ENCODE peak calls at places on chromosomes 5 and 9, in four cellular contexts. R is body of pancreas, T is HCT116, L is endodermal cell. V is an unnamed sample. For H3K36me3, the result is how much of the 10 kb centered on the place peaks cover.

GRCh38 chr5:181086410-181087229 is 44.3 kb downstream of the OR2V1 start:
- DNase-seq in R (no peak), T (no peak), L (peak), V (no peak)

GRCh38 chr5:27008604-27009564 is 29.5 kb downstream of the CDH9 start:
- DNase-seq in R (no peak), T (no peak), L (no peak), V (no peak)

GRCh38 chr9:136867480-136867879 is 1.4 kb upstream of the EDF1 start:
- DNase-seq in R (no peak), T (no peak), L (no peak), V (no peak)

GRCh38 chr9:114261026-114261425 is 61.9 kb upstream of the ORM1 start:
- DNase-seq in R (no peak), T (no peak), L (peak), V (no peak)

GRCh38 chr9:123349691-123350480 is 6.1 kb upstream of the CRB2 start:
- DNase-seq in R (peak), T (peak), L (peak), V (no peak)

GRCh38 chr5:40991168-40991980 is 79.8 kb downstream of the MROH2B start:
- DNase-seq in R (peak), T (no peak), L (no peak), V (no peak)

GRCh38 chr5:65749956-65750355 is 28.0 kb downstream of the NLN start:
- DNase-seq in R (no peak), T (no peak), L (no peak), V (no peak)

GRCh38 chr5:157361865-157362465 is 96.0 kb downstream of the CYFIP2 start:
- DNase-seq in R (no peak), T (no peak), L (no peak), V (no peak)

GRCh38 chr5:108590799-108591198 is 156.9 kb upstream of the FER start:
- DNase-seq in R (no peak), T (no peak), L (no peak), V (no peak)

GRCh38 chr9:137136261-137136925 is 2.6 kb upstream of the GRIN1 start:
- DNase-seq in R (no peak), T (no peak), L (peak), V (no peak)

GRCh38 chr9:120874226-120874839 is 2.7 kb downstream of the PHF19 start:
- DNase-seq in R (no peak), T (no peak), L (no peak), V (no peak)

GRCh38 chr9:93600504-93600903 is 24.1 kb downstream of the PHF2 start:
- DNase-seq in R (no peak), T (no peak), L (peak), V (no peak)

GRCh38 chr9:133870598-133871595 is 121.2 kb downstream of the VAV2 start:
- DNase-seq in R (no peak), T (no peak), L (no peak), V (no peak)

GRCh38 chr5:157598350-157598936 is 22.9 kb upstream of the ADAM19 start:
- DNase-seq in R (no peak), T (no peak), L (no peak), V (no peak)

GRCh38 chr5:172770374-172770674 is 671 bp downstream of the DUSP1 start:
- DNase-seq in R (no peak), T (no peak), L (no peak), V (no peak)

GRCh38 chr5:92504346-92504745 is 1076.7 kb downstream of the NR2F1-AS1 start:
- DNase-seq in R (no peak), T (no peak), L (no peak), V (no peak)

GRCh38 chr5:129656952-129657351 is 90.9 kb upstream of the MINAR2 start:
- DNase-seq in R (no peak), T (no peak), L (no peak), V (no peak)

GRCh38 chr5:124352312-124352711 is 394.1 kb downstream of the ZNF608 start:
- DNase-seq in R (no peak), T (no peak), L (no peak), V (no peak)

GRCh38 chr5:26482817-26483375 is 555.5 kb downstream of the CDH9 start:
- DNase-seq in R (peak), T (peak), L (peak), V (peak)

GRCh38 chr5:79236364-79236969 is 536 bp downstream of the JMY start:
- DNase-seq in R (no peak), T (no peak), L (peak), V (no peak)

GRCh38 chr9:4923580-4924544 is 61.2 kb upstream of the JAK2 start:
- DNase-seq in R (no peak), T (no peak), L (no peak), V (no peak)

GRCh38 chr5:125409496-125410351 is 663.3 kb upstream of the ZNF608 start:
- DNase-seq in R (no peak), T (no peak), L (no peak), V (no peak)

GRCh38 chr5:143594913-143595818 is 191.7 kb upstream of the NR3C1 start:
- DNase-seq in R (no peak), T (peak), L (no peak), V (no peak)

GRCh38 chr9:69058101-69058500 is 22.5 kb downstream of the FXN start:
- DNase-seq in R (no peak), T (no peak), L (no peak), V (no peak)

GRCh38 chr5:17282283-17283120 is 65.1 kb downstream of the BASP1 start:
- DNase-seq in R (no peak), T (no peak), L (no peak), V (no peak)

GRCh38 chr9:21491742-21492141 is 9.6 kb upstream of the IFNE start:
- DNase-seq in R (no peak), T (no peak), L (no peak), V (no peak)

GRCh38 chr5:126015244-126016054 is 407.8 kb upstream of the GRAMD2B start:
- DNase-seq in R (no peak), T (no peak), L (no peak), V (no peak)

GRCh38 chr9:18124760-18125159 is 349.2 kb upstream of the ADAMTSL1 start:
- DNase-seq in R (no peak), T (no peak), L (no peak), V (no peak)

GRCh38 chr5:109880907-109881685 is 191.4 kb downstream of the MAN2A1 start:
- DNase-seq in R (peak), T (no peak), L (no peak), V (no peak)

GRCh38 chr5:7642029-7642428 is 208.9 kb downstream of the CFAP90 start:
- DNase-seq in R (no peak), T (no peak), L (no peak), V (no peak)

GRCh38 chr9:135985889-135986288 is 24.7 kb upstream of the UBAC1 start:
- DNase-seq in R (no peak), T (no peak), L (no peak), V (no peak)

GRCh38 chr9:129021091-129021490 is 7.0 kb downstream of the SH3GLB2 start:
- DNase-seq in R (no peak), T (no peak), L (no peak), V (no peak)

GRCh38 chr5:172438304-172438652 is 16.0 kb downstream of the SH3PXD2B start:
- DNase-seq in R (no peak), T (no peak), L (no peak), V (no peak)

GRCh38 chr9:97283768-97284167 is 23.7 kb upstream of the CCDC180 start:
- DNase-seq in R (no peak), T (no peak), L (no peak), V (no peak)
- H3K36me3 ChIP-seq in R (under half), T (under half), L (under half), V (under half)

GRCh38 chr5:122471752-122472061 is 159.7 kb downstream of the SNCAIP start:
- DNase-seq in R (no peak), T (no peak), L (no peak), V (no peak)

GRCh38 chr5:122471031-122471751 is 159.2 kb downstream of the SNCAIP start:
- DNase-seq in R (no peak), T (no peak), L (peak), V (no peak)

GRCh38 chr5:122473138-122473843 is 161.3 kb downstream of the SNCAIP start:
- DNase-seq in R (no peak), T (no peak), L (no peak), V (no peak)

GRCh38 chr5:122470365-122470764 is 158.3 kb downstream of the SNCAIP start:
- DNase-seq in R (no peak), T (no peak), L (no peak), V (no peak)

DNA sequence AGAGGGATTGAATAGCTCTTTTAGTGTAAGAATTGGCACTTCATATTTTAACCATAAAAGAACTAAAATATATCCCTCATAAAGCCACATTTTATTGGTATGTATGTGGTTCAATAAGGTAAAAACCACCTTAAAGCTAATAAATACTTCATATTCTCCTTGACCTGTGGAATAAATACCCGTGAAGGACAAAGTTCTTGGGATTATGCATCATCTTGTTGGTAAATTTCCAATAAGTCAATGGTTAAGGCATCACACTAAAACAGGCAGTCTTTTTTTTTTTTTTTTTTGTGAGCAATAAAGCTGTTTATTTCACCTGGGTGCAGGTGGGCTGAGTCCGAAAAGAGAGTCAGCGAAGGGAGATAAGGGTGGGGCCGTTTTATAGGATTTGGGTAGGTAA is 161.9 kb downstream of the SNCAIP start:
- DNase-seq in R (no peak), T (no peak), L (no peak), V (no peak)
- H3K4me3 ChIP-seq in R (no peak), T (no peak), L (no peak), V (no peak)

DNA sequence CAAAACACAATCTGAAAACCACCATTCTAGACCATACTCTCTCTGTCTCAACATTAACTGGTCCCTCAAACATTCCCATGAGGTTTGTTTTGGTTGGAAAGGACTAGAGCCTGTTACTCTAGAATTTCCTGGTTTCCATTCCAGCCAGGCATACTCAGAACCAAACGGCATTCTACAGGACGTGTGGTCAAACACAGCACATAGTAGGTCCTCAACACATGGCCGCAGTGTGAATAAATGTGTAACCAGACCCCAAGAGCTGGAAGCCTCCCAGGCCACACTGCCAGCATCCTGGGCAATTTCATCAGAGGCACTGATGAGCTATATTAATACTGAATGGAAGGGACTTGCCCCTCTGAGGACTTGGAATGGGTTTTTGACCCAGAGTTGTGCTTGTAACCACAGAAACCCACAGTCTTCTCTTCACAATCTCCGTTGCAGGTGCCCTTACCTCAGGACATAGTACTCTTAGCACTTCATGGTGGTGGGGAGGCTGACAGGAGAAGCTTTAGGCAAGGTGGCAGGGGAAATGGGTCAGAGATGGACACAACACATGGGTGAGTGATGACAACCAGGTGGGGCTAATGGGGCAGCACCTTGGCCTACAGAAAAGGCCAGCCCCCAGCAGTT is 66.0 kb downstream of the ZNF366 start:
- DNase-seq in R (no peak), T (no peak), L (no peak), V (no peak)
- H3K27ac ChIP-seq in R (no peak), T (no peak), L (no peak), V (no peak)

DNA sequence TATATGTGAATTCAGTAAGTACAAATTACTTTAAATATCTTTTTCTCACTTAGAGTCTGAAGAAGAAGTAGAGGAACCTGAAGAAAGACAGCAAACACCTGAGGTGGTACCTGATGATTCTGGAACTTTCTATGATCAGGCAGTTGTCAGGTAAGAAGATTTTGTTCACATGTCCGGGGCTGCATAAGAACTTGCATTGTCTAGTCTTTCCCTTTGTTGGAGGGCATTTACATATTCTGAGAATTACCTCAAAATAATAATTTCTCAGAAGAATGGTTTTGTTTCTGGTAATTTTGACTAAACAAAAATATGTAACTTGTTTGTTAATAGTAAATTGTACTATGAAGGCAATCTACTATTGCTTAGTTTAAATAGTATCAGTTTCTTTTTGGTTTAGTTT is 23.7 kb downstream of the G3BP1 start:
- DNase-seq in R (no peak), T (no peak), L (no peak), V (no peak)
- H3K36me3 ChIP-seq in R (under half), T (half or more), L (half or more), V (under half)

DNA sequence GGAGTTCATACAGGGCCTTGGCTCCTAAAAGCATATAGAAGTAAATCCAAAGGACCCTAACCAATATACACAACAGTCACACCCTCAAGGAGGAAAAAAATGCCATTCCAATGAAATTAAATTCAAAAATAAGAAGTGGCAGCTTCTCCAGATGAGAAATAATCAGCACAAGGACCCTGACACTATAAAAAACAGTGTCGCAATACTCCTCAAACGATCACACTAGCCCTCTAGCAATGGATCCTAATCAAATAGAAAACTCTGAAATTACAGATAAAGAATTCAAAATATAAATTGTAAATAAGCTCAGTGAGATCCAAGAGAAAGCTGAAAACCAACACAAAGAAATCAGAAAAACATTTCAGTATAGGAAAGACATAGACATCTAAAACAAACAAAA is 33.5 kb upstream of the HTR4 start:
- DNase-seq in R (no peak), T (no peak), L (no peak), V (no peak)
- H3K4me3 ChIP-seq in R (no peak), T (no peak), L (peak), V (no peak)

GRCh38 chr9:111118256-111118950 is 80.1 kb upstream of the LPAR1 start:
- DNase-seq in R (no peak), T (no peak), L (no peak), V (no peak)
- H3K27ac ChIP-seq in R (no peak), T (no peak), L (no peak), V (no peak)

DNA sequence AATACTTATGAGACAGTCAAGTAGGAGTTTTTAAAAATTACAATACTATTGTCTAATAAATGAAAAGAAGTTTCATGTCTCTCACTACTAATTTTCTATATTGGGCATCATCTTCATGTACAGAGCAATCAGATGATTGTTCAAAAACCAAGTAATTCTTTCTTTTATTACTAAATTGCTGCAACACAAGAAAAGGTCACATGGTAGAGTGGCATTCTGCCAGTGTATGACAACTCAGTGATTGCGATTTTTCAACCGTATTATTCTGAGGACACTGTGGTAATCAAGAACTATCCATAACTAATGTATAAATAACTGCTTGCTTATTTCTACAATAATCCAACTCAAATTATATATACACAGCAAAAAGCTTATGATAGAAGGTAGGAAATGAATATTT is 96.7 kb upstream of the GRHPR start:
- DNase-seq in R (peak), T (no peak), L (no peak), V (no peak)
- H3K36me3 ChIP-seq in R (under half), T (under half), L (under half), V (under half)

DNA sequence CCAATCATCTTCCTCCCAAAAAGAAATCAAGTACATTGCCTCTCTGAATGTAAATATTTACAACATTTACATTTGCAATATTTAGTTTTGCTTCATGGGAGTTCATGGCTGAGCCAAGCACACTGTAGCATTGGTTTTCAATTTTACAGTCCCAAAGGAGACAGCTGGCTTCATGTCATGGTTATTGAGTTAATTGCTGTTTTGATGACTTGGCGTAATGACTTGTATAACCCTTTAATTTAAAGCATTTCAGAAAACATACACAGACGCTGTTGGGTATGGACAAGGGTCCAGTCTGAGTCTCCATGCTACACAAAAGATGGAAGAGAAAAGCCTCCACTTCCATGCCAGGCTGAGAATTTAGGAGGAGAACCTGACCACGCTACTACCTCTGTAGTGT is 25.6 kb upstream of the VLDLR start:
- DNase-seq in R (no peak), T (no peak), L (no peak), V (no peak)
- H3K4me3 ChIP-seq in R (no peak), T (no peak), L (no peak), V (no peak)

GRCh38 chr5:38847549-38848341 is 1.9 kb downstream of the OSMR start:
- DNase-seq in R (no peak), T (no peak), L (no peak), V (no peak)

GRCh38 chr5:38843665-38844064 is 2.1 kb upstream of the OSMR start:
- DNase-seq in R (no peak), T (no peak), L (no peak), V (no peak)

GRCh38 chr5:38848637-38849036 is 2.8 kb downstream of the OSMR start:
- DNase-seq in R (no peak), T (no peak), L (no peak), V (no peak)

GRCh38 chr5:38845555-38846378 is at the start of gene OSMR:
- DNase-seq in R (peak), T (peak), L (peak), V (no peak)

GRCh38 chr5:38846379-38846967 is 661 bp downstream of the OSMR start:
- DNase-seq in R (no peak), T (no peak), L (peak), V (no peak)
- H3K27ac ChIP-seq in R (peak), T (peak), L (no peak), V (no peak)

DNA sequence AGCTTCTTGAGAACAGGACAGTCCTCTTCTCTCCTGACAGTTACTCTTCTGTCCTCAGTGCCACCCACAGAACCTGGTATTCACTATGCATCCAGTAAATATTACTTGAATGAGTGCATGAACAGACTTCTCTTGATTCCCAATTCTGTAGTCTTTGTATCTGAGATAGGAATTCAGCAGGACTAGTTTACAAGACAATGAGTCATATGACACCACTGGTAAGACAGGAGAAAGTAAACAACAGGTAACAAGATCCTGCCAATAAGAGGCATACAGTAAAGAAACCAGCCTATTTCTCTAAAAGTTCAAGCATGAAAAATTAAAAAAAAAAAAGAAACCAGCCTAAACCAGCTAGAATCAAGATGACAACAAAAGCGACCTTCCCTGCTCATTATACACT is 6.2 kb downstream of the ZNF883 start:
- DNase-seq in R (no peak), T (no peak), L (no peak), V (no peak)
- H3K36me3 ChIP-seq in R (under half), T (under half), L (under half), V (under half)